ENCODE peak calls at places on chromosomes 3 and 15, in six cellular contexts. One of them, this sample, is unnamed.

GRCh38 chr3:186024210-186024609 is 84.7 kb downstream of the ETV5 start:
- DNase-seq in esophagus muscularis mucosa: peak
- DNase-seq in K562: no peak
- DNase-seq in suprapubic skin: no peak
- DNase-seq in stomach: no peak
- DNase-seq in GM12878: no peak
- DNase-seq in this sample: no peak

GRCh38 chr15:41417418-41417811 is 520 bp downstream of the RTF1 start:
- DNase-seq in esophagus muscularis mucosa: no peak
- DNase-seq in K562: peak
- DNase-seq in suprapubic skin: peak
- DNase-seq in stomach: no peak
- DNase-seq in GM12878: no peak
- DNase-seq in this sample: peak

GRCh38 chr15:101293122-101293521 is 1.9 kb downstream of the SNRPA1 start:
- DNase-seq in esophagus muscularis mucosa: no peak
- DNase-seq in K562: no peak
- DNase-seq in suprapubic skin: no peak
- DNase-seq in stomach: no peak
- DNase-seq in GM12878: no peak
- DNase-seq in this sample: no peak

GRCh38 chr3:185082149-185082548 is 70.7 kb downstream of the C3orf70 start:
- DNase-seq in esophagus muscularis mucosa: no peak
- DNase-seq in K562: no peak
- DNase-seq in suprapubic skin: no peak
- DNase-seq in stomach: no peak
- DNase-seq in GM12878: no peak
- DNase-seq in this sample: no peak

GRCh38 chr15:79394231-79394630 is 37.9 kb upstream of the MINAR1 start:
- DNase-seq in esophagus muscularis mucosa: peak
- DNase-seq in K562: no peak
- DNase-seq in suprapubic skin: no peak
- DNase-seq in stomach: no peak
- DNase-seq in GM12878: no peak
- DNase-seq in this sample: no peak

GRCh38 chr15:69578792-69579587 is 126.4 kb downstream of the RPLP1 start:
- DNase-seq in esophagus muscularis mucosa: no peak
- DNase-seq in K562: no peak
- DNase-seq in suprapubic skin: no peak
- DNase-seq in stomach: peak
- DNase-seq in GM12878: no peak
- DNase-seq in this sample: peak

GRCh38 chr3:148723591-148723990 is 25.9 kb downstream of the AGTR1 start:
- DNase-seq in esophagus muscularis mucosa: no peak
- DNase-seq in K562: no peak
- DNase-seq in suprapubic skin: no peak
- DNase-seq in stomach: no peak
- DNase-seq in GM12878: no peak
- DNase-seq in this sample: no peak

GRCh38 chr15:88834211-88834812 is 31.1 kb downstream of the ACAN start:
- DNase-seq in esophagus muscularis mucosa: no peak
- DNase-seq in K562: peak
- DNase-seq in suprapubic skin: no peak
- DNase-seq in stomach: peak
- DNase-seq in GM12878: no peak
- DNase-seq in this sample: peak

GRCh38 chr15:57306305-57306943 is 69.9 kb upstream of the CGNL1 start:
- DNase-seq in esophagus muscularis mucosa: peak
- DNase-seq in K562: peak
- DNase-seq in suprapubic skin: peak
- DNase-seq in stomach: peak
- DNase-seq in GM12878: no peak
- DNase-seq in this sample: peak

GRCh38 chr15:40754574-40754882 is 526 bp downstream of the RMDN3 start:
- DNase-seq in esophagus muscularis mucosa: no peak
- DNase-seq in K562: no peak
- DNase-seq in suprapubic skin: peak
- DNase-seq in stomach: peak
- DNase-seq in GM12878: no peak
- DNase-seq in this sample: peak

GRCh38 chr3:159451482-159451881 is 537.2 kb upstream of the IL12A start:
- DNase-seq in esophagus muscularis mucosa: no peak
- DNase-seq in K562: no peak
- DNase-seq in suprapubic skin: no peak
- DNase-seq in stomach: no peak
- DNase-seq in GM12878: no peak
- DNase-seq in this sample: no peak

GRCh38 chr3:111159391-111159790 is 87.8 kb downstream of the NECTIN3 start:
- DNase-seq in esophagus muscularis mucosa: no peak
- DNase-seq in K562: no peak
- DNase-seq in suprapubic skin: no peak
- DNase-seq in stomach: no peak
- DNase-seq in GM12878: no peak
- DNase-seq in this sample: no peak

GRCh38 chr3:149368201-149368849 is 9.1 kb downstream of the TM4SF1 start:
- DNase-seq in esophagus muscularis mucosa: no peak
- DNase-seq in K562: no peak
- DNase-seq in suprapubic skin: no peak
- DNase-seq in stomach: no peak
- DNase-seq in GM12878: no peak
- DNase-seq in this sample: no peak

GRCh38 chr3:16335772-16336621 is 71.0 kb downstream of the OXNAD1 start:
- DNase-seq in esophagus muscularis mucosa: no peak
- DNase-seq in K562: no peak
- DNase-seq in suprapubic skin: no peak
- DNase-seq in stomach: no peak
- DNase-seq in GM12878: no peak
- DNase-seq in this sample: no peak

GRCh38 chr3:16335364-16335763 is 70.4 kb downstream of the OXNAD1 start:
- DNase-seq in esophagus muscularis mucosa: no peak
- DNase-seq in K562: no peak
- DNase-seq in suprapubic skin: no peak
- DNase-seq in stomach: no peak
- DNase-seq in GM12878: no peak
- DNase-seq in this sample: no peak

GRCh38 chr3:16338999-16339398 is 74.0 kb downstream of the OXNAD1 start:
- DNase-seq in esophagus muscularis mucosa: no peak
- DNase-seq in K562: no peak
- DNase-seq in suprapubic skin: no peak
- DNase-seq in stomach: no peak
- DNase-seq in GM12878: no peak
- DNase-seq in this sample: no peak

GRCh38 chr3:16336876-16337275 is 71.9 kb downstream of the OXNAD1 start:
- DNase-seq in esophagus muscularis mucosa: no peak
- DNase-seq in K562: no peak
- DNase-seq in suprapubic skin: no peak
- DNase-seq in stomach: no peak
- DNase-seq in GM12878: no peak
- DNase-seq in this sample: no peak

DNA sequence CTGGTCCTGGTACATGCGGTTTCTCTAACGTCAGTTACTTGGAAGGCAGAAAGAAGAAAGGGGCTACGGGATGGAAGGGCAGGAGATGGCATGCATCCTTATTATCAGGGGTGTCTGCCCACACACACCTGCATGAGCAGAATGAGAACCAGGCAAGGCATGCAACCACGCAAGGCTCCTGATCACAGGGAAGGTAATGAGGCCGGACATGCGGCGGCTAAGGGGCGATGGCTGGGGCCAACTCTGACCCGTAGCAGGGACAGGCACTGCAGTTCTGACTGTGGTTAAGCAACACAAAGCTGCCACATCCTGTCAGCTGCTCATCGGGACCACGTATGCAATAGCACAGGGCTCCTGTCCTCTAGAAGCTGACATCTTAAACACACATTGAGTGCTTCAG is 73.1 kb downstream of the OXNAD1 start:
- DNase-seq in esophagus muscularis mucosa: no peak
- DNase-seq in K562: no peak
- DNase-seq in suprapubic skin: no peak
- DNase-seq in stomach: peak
- DNase-seq in GM12878: peak
- DNase-seq in this sample: peak
- TF ChIP-seq POLR2AphosphoS5 in esophagus muscularis mucosa: peak
- TF ChIP-seq POLR2AphosphoS5 in K562: no peak
- TF ChIP-seq POLR2AphosphoS5 in suprapubic skin: no peak
- TF ChIP-seq POLR2AphosphoS5 in stomach: peak
- TF ChIP-seq POLR2AphosphoS5 in GM12878: no peak
- TF ChIP-seq POLR2AphosphoS5 in this sample: no peak

GRCh38 chr3:23743141-23743784 is 62.5 kb upstream of the UBE2E1 start:
- DNase-seq in esophagus muscularis mucosa: no peak
- DNase-seq in K562: no peak
- DNase-seq in suprapubic skin: no peak
- DNase-seq in stomach: no peak
- DNase-seq in GM12878: no peak
- DNase-seq in this sample: no peak

GRCh38 chr3:23739536-23739935 is 66.2 kb upstream of the UBE2E1 start:
- DNase-seq in esophagus muscularis mucosa: no peak
- DNase-seq in K562: no peak
- DNase-seq in suprapubic skin: no peak
- DNase-seq in stomach: no peak
- DNase-seq in GM12878: no peak
- DNase-seq in this sample: no peak

GRCh38 chr3:23741403-23741706 is 64.4 kb upstream of the UBE2E1 start:
- DNase-seq in esophagus muscularis mucosa: no peak
- DNase-seq in K562: no peak
- DNase-seq in suprapubic skin: no peak
- DNase-seq in stomach: no peak
- DNase-seq in GM12878: no peak
- DNase-seq in this sample: no peak

GRCh38 chr3:23738946-23739345 is 66.8 kb upstream of the UBE2E1 start:
- DNase-seq in esophagus muscularis mucosa: no peak
- DNase-seq in K562: no peak
- DNase-seq in suprapubic skin: no peak
- DNase-seq in stomach: no peak
- DNase-seq in GM12878: no peak
- DNase-seq in this sample: no peak

DNA sequence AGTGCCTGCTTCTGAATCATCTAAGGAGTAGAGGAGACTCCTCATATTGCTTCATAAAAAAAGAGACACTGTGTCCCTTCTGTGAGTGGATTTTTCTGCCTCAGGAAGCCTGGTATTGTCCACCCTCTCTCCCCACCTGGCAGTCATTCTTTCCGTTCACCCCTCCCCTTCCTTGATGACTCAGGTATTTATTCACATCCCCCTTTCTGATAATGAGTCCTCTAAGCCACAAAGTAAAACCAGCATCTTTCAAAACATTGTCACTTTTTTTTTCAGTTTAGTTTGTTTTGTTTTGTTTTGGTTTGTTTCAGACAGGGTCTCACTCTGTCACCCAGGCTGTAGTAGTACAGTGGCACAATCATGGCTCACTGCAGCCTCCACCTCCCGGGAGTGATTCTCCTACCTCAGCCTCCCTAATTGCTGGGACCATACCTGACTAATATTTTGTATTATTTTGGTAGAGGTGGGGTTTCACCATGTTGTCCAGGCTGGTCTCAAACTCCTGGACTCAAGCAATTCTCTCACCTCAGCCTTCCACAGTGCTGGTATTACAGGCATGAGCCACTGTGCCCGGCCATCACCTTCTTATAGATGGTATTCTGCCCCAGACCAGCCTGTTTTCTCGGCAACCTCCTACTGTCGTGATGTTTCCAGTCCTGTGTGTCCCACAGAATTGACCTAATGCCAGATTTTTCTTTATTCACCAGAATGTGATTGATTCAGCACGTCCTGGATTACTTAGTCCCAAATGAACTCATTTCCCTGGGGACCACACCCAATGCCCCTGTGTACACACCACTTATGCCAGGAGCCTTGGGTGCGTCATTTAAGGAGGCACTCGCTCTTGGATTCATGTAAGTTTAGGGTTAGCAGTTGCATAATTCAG is 65.0 kb upstream of the UBE2E1 start:
- DNase-seq in esophagus muscularis mucosa: no peak
- DNase-seq in K562: no peak
- DNase-seq in suprapubic skin: no peak
- DNase-seq in stomach: peak
- DNase-seq in GM12878: no peak
- DNase-seq in this sample: peak
- TF ChIP-seq EP300 in esophagus muscularis mucosa: no peak
- TF ChIP-seq EP300 in K562: no peak
- TF ChIP-seq EP300 in suprapubic skin: no peak
- TF ChIP-seq EP300 in stomach: no peak
- TF ChIP-seq EP300 in GM12878: peak
- TF ChIP-seq EP300 in this sample: no peak

GRCh38 chr15:90934256-90934948 is 683 bp upstream of the UNC45A start:
- DNase-seq in esophagus muscularis mucosa: peak
- DNase-seq in K562: peak
- DNase-seq in suprapubic skin: peak
- DNase-seq in stomach: peak
- DNase-seq in GM12878: peak
- DNase-seq in this sample: peak

GRCh38 chr15:90932660-90932991 is 277 bp upstream of the HDDC3 start:
- DNase-seq in esophagus muscularis mucosa: no peak
- DNase-seq in K562: no peak
- DNase-seq in suprapubic skin: no peak
- DNase-seq in stomach: no peak
- DNase-seq in GM12878: no peak
- DNase-seq in this sample: no peak

GRCh38 chr15:90936823-90937222 is 1.7 kb downstream of the UNC45A start:
- DNase-seq in esophagus muscularis mucosa: no peak
- DNase-seq in K562: no peak
- DNase-seq in suprapubic skin: no peak
- DNase-seq in stomach: no peak
- DNase-seq in GM12878: no peak
- DNase-seq in this sample: no peak

GRCh38 chr15:90933310-90933709 is 961 bp upstream of the HDDC3 start:
- DNase-seq in esophagus muscularis mucosa: no peak
- DNase-seq in K562: no peak
- DNase-seq in suprapubic skin: no peak
- DNase-seq in stomach: no peak
- DNase-seq in GM12878: no peak
- DNase-seq in this sample: no peak

GRCh38 chr15:90934949-90935751 is at the start of gene UNC45A:
- DNase-seq in esophagus muscularis mucosa: peak
- DNase-seq in K562: peak
- DNase-seq in suprapubic skin: peak
- DNase-seq in stomach: peak
- DNase-seq in GM12878: peak
- DNase-seq in this sample: peak
- TF ChIP-seq POLR2A in esophagus muscularis mucosa: no peak
- TF ChIP-seq POLR2A in K562: peak
- TF ChIP-seq POLR2A in suprapubic skin: peak
- TF ChIP-seq POLR2A in stomach: peak
- TF ChIP-seq POLR2A in GM12878: peak
- TF ChIP-seq POLR2A in this sample: peak

GRCh38 chr3:13013595-13013993 is 59.6 kb downstream of the IQSEC1 start:
- DNase-seq in esophagus muscularis mucosa: no peak
- DNase-seq in K562: no peak
- DNase-seq in suprapubic skin: no peak
- DNase-seq in stomach: no peak
- DNase-seq in GM12878: no peak
- DNase-seq in this sample: peak
- TF ChIP-seq POLR2AphosphoS5 in esophagus muscularis mucosa: no peak
- TF ChIP-seq POLR2AphosphoS5 in K562: no peak
- TF ChIP-seq POLR2AphosphoS5 in suprapubic skin: no peak
- TF ChIP-seq POLR2AphosphoS5 in stomach: no peak
- TF ChIP-seq POLR2AphosphoS5 in GM12878: no peak
- TF ChIP-seq POLR2AphosphoS5 in this sample: no peak